ENCODE peak calls at places on chromosomes 6 and 20, in eight cellular contexts. One of them, this sample, is unnamed.

GRCh38 chr6:156595481-156595880 is 181.7 kb upstream of the ARID1B start:
- DNase-seq in T1000: no peak
- DNase-seq in HCT116: no peak
- DNase-seq in CD8-positive, alpha-beta T cell: no peak
- DNase-seq in stimulated activated naive CD8-positive, alpha-beta T cell treated with anti-CD3 and anti-CD28 coated beads, Interleukin-15, amount 100 ng/mL, for 72 hours: no peak
- DNase-seq in C1 segment of cervical spinal cord: no peak
- DNase-seq in hepatic stellate cell: no peak
- DNase-seq in amniotic stem cell: no peak
- DNase-seq in this sample: no peak

GRCh38 chr20:24531202-24531601 is 61.8 kb downstream of the SYNDIG1 start:
- DNase-seq in T1000: no peak
- DNase-seq in HCT116: no peak
- DNase-seq in CD8-positive, alpha-beta T cell: no peak
- DNase-seq in stimulated activated naive CD8-positive, alpha-beta T cell treated with anti-CD3 and anti-CD28 coated beads, Interleukin-15, amount 100 ng/mL, for 72 hours: no peak
- DNase-seq in C1 segment of cervical spinal cord: no peak
- DNase-seq in hepatic stellate cell: no peak
- DNase-seq in amniotic stem cell: no peak
- DNase-seq in this sample: no peak

GRCh38 chr6:113120577-113121285 is 736.4 kb upstream of the MARCKS start:
- DNase-seq in T1000: peak
- DNase-seq in HCT116: peak
- DNase-seq in CD8-positive, alpha-beta T cell: no peak
- DNase-seq in stimulated activated naive CD8-positive, alpha-beta T cell treated with anti-CD3 and anti-CD28 coated beads, Interleukin-15, amount 100 ng/mL, for 72 hours: no peak
- DNase-seq in C1 segment of cervical spinal cord: no peak
- DNase-seq in hepatic stellate cell: peak
- DNase-seq in amniotic stem cell: peak
- DNase-seq in this sample: no peak

GRCh38 chr6:158021376-158021775 is 39.7 kb downstream of the SYNJ2 start:
- DNase-seq in T1000: no peak
- DNase-seq in HCT116: no peak
- DNase-seq in CD8-positive, alpha-beta T cell: no peak
- DNase-seq in stimulated activated naive CD8-positive, alpha-beta T cell treated with anti-CD3 and anti-CD28 coated beads, Interleukin-15, amount 100 ng/mL, for 72 hours: no peak
- DNase-seq in C1 segment of cervical spinal cord: no peak
- DNase-seq in hepatic stellate cell: no peak
- DNase-seq in amniotic stem cell: no peak
- DNase-seq in this sample: no peak

GRCh38 chr6:148464319-148465010 is 121.8 kb downstream of the SASH1 start:
- DNase-seq in T1000: no peak
- DNase-seq in HCT116: peak
- DNase-seq in CD8-positive, alpha-beta T cell: peak
- DNase-seq in stimulated activated naive CD8-positive, alpha-beta T cell treated with anti-CD3 and anti-CD28 coated beads, Interleukin-15, amount 100 ng/mL, for 72 hours: peak
- DNase-seq in C1 segment of cervical spinal cord: peak
- DNase-seq in hepatic stellate cell: peak
- DNase-seq in amniotic stem cell: peak
- DNase-seq in this sample: no peak

GRCh38 chr20:46307139-46307998 is 929 bp downstream of the CDH22 start:
- DNase-seq in T1000: no peak
- DNase-seq in HCT116: no peak
- DNase-seq in CD8-positive, alpha-beta T cell: peak
- DNase-seq in stimulated activated naive CD8-positive, alpha-beta T cell treated with anti-CD3 and anti-CD28 coated beads, Interleukin-15, amount 100 ng/mL, for 72 hours: peak
- DNase-seq in C1 segment of cervical spinal cord: peak
- DNase-seq in hepatic stellate cell: peak
- DNase-seq in amniotic stem cell: no peak
- DNase-seq in this sample: no peak

GRCh38 chr6:144104898-144105487 is 9.6 kb upstream of the SF3B5 start:
- DNase-seq in T1000: peak
- DNase-seq in HCT116: peak
- DNase-seq in CD8-positive, alpha-beta T cell: no peak
- DNase-seq in stimulated activated naive CD8-positive, alpha-beta T cell treated with anti-CD3 and anti-CD28 coated beads, Interleukin-15, amount 100 ng/mL, for 72 hours: peak
- DNase-seq in C1 segment of cervical spinal cord: no peak
- DNase-seq in hepatic stellate cell: peak
- DNase-seq in amniotic stem cell: peak
- DNase-seq in this sample: no peak

GRCh38 chr6:127784468-127784867 is 116.4 kb downstream of the THEMIS start:
- DNase-seq in T1000: no peak
- DNase-seq in HCT116: no peak
- DNase-seq in CD8-positive, alpha-beta T cell: no peak
- DNase-seq in stimulated activated naive CD8-positive, alpha-beta T cell treated with anti-CD3 and anti-CD28 coated beads, Interleukin-15, amount 100 ng/mL, for 72 hours: no peak
- DNase-seq in C1 segment of cervical spinal cord: no peak
- DNase-seq in hepatic stellate cell: no peak
- DNase-seq in amniotic stem cell: no peak
- DNase-seq in this sample: no peak

GRCh38 chr20:25484911-25485511 is 77.5 kb downstream of the GINS1 start:
- DNase-seq in T1000: no peak
- DNase-seq in HCT116: no peak
- DNase-seq in CD8-positive, alpha-beta T cell: no peak
- DNase-seq in stimulated activated naive CD8-positive, alpha-beta T cell treated with anti-CD3 and anti-CD28 coated beads, Interleukin-15, amount 100 ng/mL, for 72 hours: no peak
- DNase-seq in C1 segment of cervical spinal cord: no peak
- DNase-seq in hepatic stellate cell: no peak
- DNase-seq in amniotic stem cell: no peak
- DNase-seq in this sample: no peak

GRCh38 chr6:3318226-3318625 is 59.5 kb downstream of the PSMG4 start:
- DNase-seq in T1000: no peak
- DNase-seq in HCT116: no peak
- DNase-seq in CD8-positive, alpha-beta T cell: peak
- DNase-seq in stimulated activated naive CD8-positive, alpha-beta T cell treated with anti-CD3 and anti-CD28 coated beads, Interleukin-15, amount 100 ng/mL, for 72 hours: peak
- DNase-seq in C1 segment of cervical spinal cord: no peak
- DNase-seq in hepatic stellate cell: no peak
- DNase-seq in amniotic stem cell: no peak
- DNase-seq in this sample: no peak

GRCh38 chr6:105452924-105453756 is 50.3 kb upstream of the PREP start:
- DNase-seq in T1000: no peak
- DNase-seq in HCT116: no peak
- DNase-seq in CD8-positive, alpha-beta T cell: peak
- DNase-seq in stimulated activated naive CD8-positive, alpha-beta T cell treated with anti-CD3 and anti-CD28 coated beads, Interleukin-15, amount 100 ng/mL, for 72 hours: peak
- DNase-seq in C1 segment of cervical spinal cord: no peak
- DNase-seq in hepatic stellate cell: no peak
- DNase-seq in amniotic stem cell: no peak
- DNase-seq in this sample: no peak

GRCh38 chr6:157370755-157371154 is 10.2 kb upstream of the ZDHHC14 start:
- DNase-seq in T1000: no peak
- DNase-seq in HCT116: no peak
- DNase-seq in CD8-positive, alpha-beta T cell: no peak
- DNase-seq in stimulated activated naive CD8-positive, alpha-beta T cell treated with anti-CD3 and anti-CD28 coated beads, Interleukin-15, amount 100 ng/mL, for 72 hours: no peak
- DNase-seq in C1 segment of cervical spinal cord: no peak
- DNase-seq in hepatic stellate cell: no peak
- DNase-seq in amniotic stem cell: no peak
- DNase-seq in this sample: no peak

GRCh38 chr20:56630086-56630493 is 984 bp downstream of the TFAP2C start:
- DNase-seq in T1000: peak
- DNase-seq in HCT116: peak
- DNase-seq in CD8-positive, alpha-beta T cell: no peak
- DNase-seq in stimulated activated naive CD8-positive, alpha-beta T cell treated with anti-CD3 and anti-CD28 coated beads, Interleukin-15, amount 100 ng/mL, for 72 hours: no peak
- DNase-seq in C1 segment of cervical spinal cord: no peak
- DNase-seq in hepatic stellate cell: no peak
- DNase-seq in amniotic stem cell: peak
- DNase-seq in this sample: no peak

GRCh38 chr6:14673201-14673600 is 555.6 kb downstream of the CD83 start:
- DNase-seq in T1000: no peak
- DNase-seq in HCT116: no peak
- DNase-seq in CD8-positive, alpha-beta T cell: no peak
- DNase-seq in stimulated activated naive CD8-positive, alpha-beta T cell treated with anti-CD3 and anti-CD28 coated beads, Interleukin-15, amount 100 ng/mL, for 72 hours: no peak
- DNase-seq in C1 segment of cervical spinal cord: no peak
- DNase-seq in hepatic stellate cell: peak
- DNase-seq in amniotic stem cell: no peak
- DNase-seq in this sample: no peak